ENCODE peak calls at places on chromosomes 6 and 20, in four cellular contexts. O is EL; P is stimulated activated CD8-positive, alpha-beta memory T cell treated with anti-CD3 and anti-CD28 coated beads, Interleukin-7, amount 100 ng/mL, for 1 hour; V is stimulated activated naive CD8-positive, alpha-beta T cell treated with anti-CD3 and anti-CD28 coated beads, Interleukin-15, amount 100 ng/mL, for 72 hours. G is an unnamed sample.

GRCh38 chr20:14142964-14143627 is 147.8 kb downstream of the MACROD2 start:
- DNase-seq in V (no peak), O (peak; percentile 29), P (no peak), G (no peak)

GRCh38 chr6:106783631-106784566 is 154.5 kb downstream of the QRSL1 start:
- DNase-seq in V (no peak), P (no peak), O (peak; percentile 56), G (no peak)

GRCh38 chr6:125670586-125670985 is 78.8 kb upstream of the HEY2 start:
- DNase-seq in V (no peak), O (no peak), P (no peak), G (no peak)

GRCh38 chr6:31525932-31526591 is 2.7 kb upstream of the MCCD1 start:
- DNase-seq in P (no peak), O (peak; percentile 60), V (no peak), G (no peak)

GRCh38 chr6:3616565-3617176 is 134.8 kb downstream of the PXDC1 start:
- DNase-seq in V (no peak), P (no peak), O (no peak), G (peak; percentile 51)

GRCh38 chr6:23526519-23526918 is 599.5 kb upstream of the NRSN1 start:
- DNase-seq in V (no peak), P (no peak), O (peak; percentile 7), G (no peak)

GRCh38 chr6:100194535-100194934 is 200.5 kb upstream of the MCHR2 start:
- DNase-seq in P (no peak), O (no peak), V (no peak), G (no peak)

GRCh38 chr6:155126727-155127439 is 131.8 kb downstream of the TIAM2 start:
- DNase-seq in O (peak; percentile 81), P (no peak), V (peak; percentile 38), G (no peak)

GRCh38 chr6:100538086-100538485 is 73.4 kb upstream of the SIM1 start:
- DNase-seq in O (peak; percentile 5), V (no peak), P (no peak), G (no peak)

GRCh38 chr6:373773-374724 is 17.5 kb upstream of the IRF4 start:
- DNase-seq in V (no peak), O (no peak), P (no peak), G (no peak)